ENCODE peak calls at places on chromosomes 12 and 14, in seven cellular contexts. W, Y, B, K, L, N and R are unnamed samples.

GRCh38 chr12:57280234-57281062 is 29.5 kb upstream of the STAC3 start:
- DNase-seq in W (peak), Y (peak), B (peak), K (peak), L (peak), N (peak), R (peak)

GRCh38 chr12:88351121-88351520 is 209.0 kb downstream of the TMTC3 start:
- DNase-seq in W (no peak), Y (no peak), B (no peak), K (no peak), L (no peak), N (no peak), R (no peak)

GRCh38 chr12:95996034-95996658 is at the start of gene HAL:
- DNase-seq in W (no peak), Y (no peak), B (no peak), K (no peak), L (no peak), N (no peak), R (peak)

GRCh38 chr12:121128908-121129704 is 3.6 kb upstream of the P2RX7 start:
- DNase-seq in W (peak), Y (peak), B (peak), K (peak), L (peak), N (peak), R (peak)

GRCh38 chr12:30707628-30708342 is 12.1 kb upstream of the IPO8 start:
- DNase-seq in W (no peak), Y (no peak), B (no peak), K (no peak), L (no peak), N (no peak), R (no peak)

GRCh38 chr12:94272280-94272679 is 123.9 kb downstream of the PLXNC1 start:
- DNase-seq in W (no peak), Y (no peak), B (no peak), K (no peak), L (no peak), N (no peak), R (no peak)

GRCh38 chr14:71856199-71856919 is 75.9 kb upstream of the RGS6 start:
- DNase-seq in W (no peak), Y (no peak), B (no peak), K (no peak), L (no peak), N (no peak), R (no peak)

GRCh38 chr12:54358620-54358944 is 5.7 kb downstream of the GPR84 start:
- DNase-seq in W (no peak), Y (no peak), B (no peak), K (no peak), L (no peak), N (no peak), R (no peak)

GRCh38 chr12:46400406-46400805 is 27.8 kb upstream of the SLC38A2 start:
- DNase-seq in W (no peak), Y (no peak), B (no peak), K (no peak), L (no peak), N (no peak), R (peak)

GRCh38 chr14:32028599-32028998 is 48.5 kb upstream of the ARHGAP5 start:
- DNase-seq in W (peak), Y (no peak), B (no peak), K (no peak), L (no peak), N (no peak), R (peak)